ENCODE peak calls at places on chromosome 19, in ten cellular contexts. One of them, this sample, is unnamed. For H3K27me3 and H3K36me3, the result is how much of the 10 kb centered on the place peaks cover.

GRCh38 chr19:47778089-47778953 is at the start of gene SELENOW:
- DNase-seq in NT2/D1: peak
- DNase-seq in heart left ventricle: peak
- DNase-seq in IMR-90: peak
- DNase-seq in upper lobe of right lung: peak
- DNase-seq in breast epithelium: peak
- DNase-seq in Peyer's patch: peak
- DNase-seq in testis: peak
- DNase-seq in left ventricle myocardium inferior: peak
- DNase-seq in CD4-positive, CD25-positive, alpha-beta regulatory T cell: peak
- DNase-seq in this sample: peak

GRCh38 chr19:29878973-29879654 is 62.9 kb upstream of the URI1 start:
- DNase-seq in breast epithelium: no peak
- DNase-seq in upper lobe of right lung: no peak
- DNase-seq in testis: peak
- DNase-seq in NT2/D1: no peak
- DNase-seq in left ventricle myocardium inferior: no peak
- DNase-seq in Peyer's patch: no peak
- DNase-seq in IMR-90: peak
- DNase-seq in heart left ventricle: no peak
- DNase-seq in CD4-positive, CD25-positive, alpha-beta regulatory T cell: no peak
- DNase-seq in this sample: peak

GRCh38 chr19:16899566-16900075 is 10.8 kb downstream of the F2RL3 start:
- DNase-seq in upper lobe of right lung: no peak
- DNase-seq in left ventricle myocardium inferior: no peak
- DNase-seq in CD4-positive, CD25-positive, alpha-beta regulatory T cell: no peak
- DNase-seq in heart left ventricle: no peak
- DNase-seq in testis: peak
- DNase-seq in NT2/D1: peak
- DNase-seq in IMR-90: no peak
- DNase-seq in breast epithelium: no peak
- DNase-seq in Peyer's patch: peak
- DNase-seq in this sample: peak

GRCh38 chr19:41951686-41952172 is 7.4 kb downstream of the RABAC1 start:
- DNase-seq in breast epithelium: peak
- DNase-seq in CD4-positive, CD25-positive, alpha-beta regulatory T cell: peak
- DNase-seq in Peyer's patch: peak
- DNase-seq in IMR-90: peak
- DNase-seq in testis: peak
- DNase-seq in upper lobe of right lung: peak
- DNase-seq in left ventricle myocardium inferior: peak
- DNase-seq in heart left ventricle: peak
- DNase-seq in NT2/D1: peak
- DNase-seq in this sample: peak

GRCh38 chr19:19482785-19483625 is 32.3 kb downstream of the TSSK6 start:
- DNase-seq in CD4-positive, CD25-positive, alpha-beta regulatory T cell: no peak
- DNase-seq in left ventricle myocardium inferior: no peak
- DNase-seq in IMR-90: peak
- DNase-seq in breast epithelium: no peak
- DNase-seq in Peyer's patch: no peak
- DNase-seq in testis: no peak
- DNase-seq in upper lobe of right lung: no peak
- DNase-seq in NT2/D1: no peak
- DNase-seq in heart left ventricle: peak
- DNase-seq in this sample: peak

GRCh38 chr19:53365134-53365898 is at the start of gene ZNF525:
- DNase-seq in IMR-90: peak
- DNase-seq in testis: peak
- DNase-seq in left ventricle myocardium inferior: peak
- DNase-seq in upper lobe of right lung: peak
- DNase-seq in heart left ventricle: peak
- DNase-seq in NT2/D1: peak
- DNase-seq in breast epithelium: peak
- DNase-seq in Peyer's patch: peak
- DNase-seq in CD4-positive, CD25-positive, alpha-beta regulatory T cell: peak
- DNase-seq in this sample: peak

GRCh38 chr19:8151499-8152035 is 2.2 kb upstream of the FBN3 start:
- DNase-seq in testis: no peak
- DNase-seq in upper lobe of right lung: no peak
- DNase-seq in Peyer's patch: no peak
- DNase-seq in IMR-90: no peak
- DNase-seq in NT2/D1: no peak
- DNase-seq in left ventricle myocardium inferior: no peak
- DNase-seq in CD4-positive, CD25-positive, alpha-beta regulatory T cell: no peak
- DNase-seq in breast epithelium: no peak
- DNase-seq in heart left ventricle: no peak
- DNase-seq in this sample: peak

GRCh38 chr19:50381881-50382729 is 2.0 kb upstream of the POLD1 start:
- DNase-seq in upper lobe of right lung: peak
- DNase-seq in testis: no peak
- DNase-seq in breast epithelium: no peak
- DNase-seq in NT2/D1: no peak
- DNase-seq in CD4-positive, CD25-positive, alpha-beta regulatory T cell: no peak
- DNase-seq in Peyer's patch: no peak
- DNase-seq in IMR-90: no peak
- DNase-seq in left ventricle myocardium inferior: no peak
- DNase-seq in heart left ventricle: no peak
- DNase-seq in this sample: no peak

GRCh38 chr19:15330801-15331418 is 1.4 kb downstream of the BRD4 start:
- DNase-seq in Peyer's patch: peak
- DNase-seq in IMR-90: peak
- DNase-seq in breast epithelium: peak
- DNase-seq in NT2/D1: no peak
- DNase-seq in testis: peak
- DNase-seq in heart left ventricle: no peak
- DNase-seq in upper lobe of right lung: no peak
- DNase-seq in left ventricle myocardium inferior: no peak
- DNase-seq in CD4-positive, CD25-positive, alpha-beta regulatory T cell: peak
- DNase-seq in this sample: no peak

GRCh38 chr19:6239401-6239844 is 40.4 kb downstream of the MLLT1 start:
- DNase-seq in CD4-positive, CD25-positive, alpha-beta regulatory T cell: no peak
- DNase-seq in upper lobe of right lung: peak
- DNase-seq in NT2/D1: no peak
- DNase-seq in Peyer's patch: no peak
- DNase-seq in testis: no peak
- DNase-seq in left ventricle myocardium inferior: peak
- DNase-seq in breast epithelium: peak
- DNase-seq in heart left ventricle: no peak
- DNase-seq in IMR-90: peak
- DNase-seq in this sample: no peak

DNA sequence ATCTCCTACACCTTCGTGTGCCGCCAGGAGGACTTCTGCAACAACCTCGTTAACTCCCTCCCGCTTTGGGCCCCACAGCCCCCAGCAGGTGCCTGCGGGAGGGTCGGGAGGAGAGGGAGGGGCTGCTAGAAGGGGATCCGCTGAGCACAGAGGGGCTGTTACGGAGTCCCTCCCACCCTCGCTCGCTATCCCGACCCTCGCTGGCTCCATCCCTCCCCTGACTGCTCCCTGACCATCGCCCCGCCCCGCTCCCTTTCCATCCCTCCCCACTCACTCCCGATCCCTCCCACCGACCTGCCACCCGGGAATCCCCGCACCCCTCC is 780 bp downstream of the CD177 start:
- DNase-seq in upper lobe of right lung: no peak
- DNase-seq in NT2/D1: no peak
- DNase-seq in left ventricle myocardium inferior: no peak
- DNase-seq in Peyer's patch: no peak
- DNase-seq in IMR-90: no peak
- DNase-seq in heart left ventricle: no peak
- DNase-seq in breast epithelium: no peak
- DNase-seq in CD4-positive, CD25-positive, alpha-beta regulatory T cell: no peak
- DNase-seq in testis: peak
- DNase-seq in this sample: peak
- H3K4me3 ChIP-seq in upper lobe of right lung: no peak
- H3K4me3 ChIP-seq in NT2/D1: peak
- H3K4me3 ChIP-seq in left ventricle myocardium inferior: no peak
- H3K4me3 ChIP-seq in Peyer's patch: no peak
- H3K4me3 ChIP-seq in IMR-90: no peak
- H3K4me3 ChIP-seq in heart left ventricle: no peak
- H3K4me3 ChIP-seq in breast epithelium: no peak
- H3K4me3 ChIP-seq in CD4-positive, CD25-positive, alpha-beta regulatory T cell: no peak
- H3K4me3 ChIP-seq in testis: peak
- H3K4me3 ChIP-seq in this sample: peak

GRCh38 chr19:13503570-13504235 is 2.6 kb downstream of the CACNA1A start:
- DNase-seq in CD4-positive, CD25-positive, alpha-beta regulatory T cell: no peak
- DNase-seq in upper lobe of right lung: no peak
- DNase-seq in IMR-90: no peak
- DNase-seq in testis: no peak
- DNase-seq in breast epithelium: no peak
- DNase-seq in heart left ventricle: no peak
- DNase-seq in left ventricle myocardium inferior: no peak
- DNase-seq in Peyer's patch: no peak
- DNase-seq in NT2/D1: no peak
- DNase-seq in this sample: no peak

GRCh38 chr19:13505761-13506549 is at the start of gene CACNA1A:
- DNase-seq in CD4-positive, CD25-positive, alpha-beta regulatory T cell: no peak
- DNase-seq in breast epithelium: no peak
- DNase-seq in upper lobe of right lung: no peak
- DNase-seq in Peyer's patch: no peak
- DNase-seq in testis: no peak
- DNase-seq in heart left ventricle: no peak
- DNase-seq in NT2/D1: no peak
- DNase-seq in IMR-90: peak
- DNase-seq in left ventricle myocardium inferior: no peak
- DNase-seq in this sample: peak

GRCh38 chr19:13505164-13505695 is 1.0 kb downstream of the CACNA1A start:
- DNase-seq in Peyer's patch: no peak
- DNase-seq in NT2/D1: no peak
- DNase-seq in breast epithelium: no peak
- DNase-seq in testis: no peak
- DNase-seq in heart left ventricle: no peak
- DNase-seq in CD4-positive, CD25-positive, alpha-beta regulatory T cell: no peak
- DNase-seq in upper lobe of right lung: no peak
- DNase-seq in IMR-90: no peak
- DNase-seq in left ventricle myocardium inferior: no peak
- DNase-seq in this sample: no peak

GRCh38 chr19:13507053-13507611 is 853 bp upstream of the CACNA1A start:
- DNase-seq in NT2/D1: no peak
- DNase-seq in IMR-90: peak
- DNase-seq in CD4-positive, CD25-positive, alpha-beta regulatory T cell: no peak
- DNase-seq in upper lobe of right lung: no peak
- DNase-seq in Peyer's patch: no peak
- DNase-seq in breast epithelium: no peak
- DNase-seq in testis: no peak
- DNase-seq in left ventricle myocardium inferior: no peak
- DNase-seq in heart left ventricle: no peak
- DNase-seq in this sample: peak

GRCh38 chr19:13506550-13506878 is 235 bp upstream of the CACNA1A start:
- DNase-seq in CD4-positive, CD25-positive, alpha-beta regulatory T cell: no peak
- DNase-seq in breast epithelium: no peak
- DNase-seq in left ventricle myocardium inferior: no peak
- DNase-seq in NT2/D1: no peak
- DNase-seq in heart left ventricle: no peak
- DNase-seq in upper lobe of right lung: no peak
- DNase-seq in Peyer's patch: no peak
- DNase-seq in testis: no peak
- DNase-seq in IMR-90: peak
- DNase-seq in this sample: no peak
- H3K27me3 ChIP-seq in CD4-positive, CD25-positive, alpha-beta regulatory T cell: under half
- H3K27me3 ChIP-seq in breast epithelium: under half
- H3K27me3 ChIP-seq in left ventricle myocardium inferior: half or more
- H3K27me3 ChIP-seq in NT2/D1: under half
- H3K27me3 ChIP-seq in heart left ventricle: under half
- H3K27me3 ChIP-seq in upper lobe of right lung: half or more
- H3K27me3 ChIP-seq in Peyer's patch: under half
- H3K27me3 ChIP-seq in testis: under half
- H3K27me3 ChIP-seq in IMR-90: under half
- H3K27me3 ChIP-seq in this sample: under half

GRCh38 chr19:5205937-5206750 is 134.5 kb downstream of the PTPRS start:
- DNase-seq in upper lobe of right lung: no peak
- DNase-seq in left ventricle myocardium inferior: no peak
- DNase-seq in Peyer's patch: no peak
- DNase-seq in testis: no peak
- DNase-seq in NT2/D1: no peak
- DNase-seq in breast epithelium: no peak
- DNase-seq in CD4-positive, CD25-positive, alpha-beta regulatory T cell: no peak
- DNase-seq in IMR-90: no peak
- DNase-seq in heart left ventricle: no peak
- DNase-seq in this sample: peak
- H3K36me3 ChIP-seq in upper lobe of right lung: under half
- H3K36me3 ChIP-seq in left ventricle myocardium inferior: under half
- H3K36me3 ChIP-seq in Peyer's patch: under half
- H3K36me3 ChIP-seq in testis: under half
- H3K36me3 ChIP-seq in NT2/D1: half or more
- H3K36me3 ChIP-seq in breast epithelium: under half
- H3K36me3 ChIP-seq in CD4-positive, CD25-positive, alpha-beta regulatory T cell: under half
- H3K36me3 ChIP-seq in IMR-90: under half
- H3K36me3 ChIP-seq in heart left ventricle: under half
- H3K36me3 ChIP-seq in this sample: under half

DNA sequence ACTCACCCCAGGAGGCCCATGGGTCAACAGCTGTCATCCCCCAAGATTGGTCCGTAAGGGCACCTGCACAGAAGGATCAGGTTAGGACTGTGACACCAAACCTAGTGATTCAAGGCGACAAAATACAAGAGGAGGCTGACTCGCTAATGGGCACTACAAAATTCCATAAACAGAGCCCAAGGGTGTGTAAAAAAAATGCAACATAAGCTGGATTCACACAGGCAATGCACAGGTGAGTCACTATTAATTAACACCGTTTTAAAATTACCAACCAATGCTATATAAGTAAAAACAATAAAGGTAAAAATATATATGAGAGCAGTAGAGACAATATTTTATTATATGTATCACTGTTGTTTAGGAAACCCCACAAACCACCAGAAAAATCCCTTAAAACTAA is 1.9 kb downstream of the ZNF606 start:
- DNase-seq in testis: no peak
- DNase-seq in left ventricle myocardium inferior: no peak
- DNase-seq in breast epithelium: no peak
- DNase-seq in IMR-90: no peak
- DNase-seq in Peyer's patch: no peak
- DNase-seq in CD4-positive, CD25-positive, alpha-beta regulatory T cell: no peak
- DNase-seq in heart left ventricle: no peak
- DNase-seq in NT2/D1: no peak
- DNase-seq in upper lobe of right lung: no peak
- DNase-seq in this sample: no peak
- H3K4me3 ChIP-seq in testis: no peak
- H3K4me3 ChIP-seq in left ventricle myocardium inferior: peak
- H3K4me3 ChIP-seq in breast epithelium: no peak
- H3K4me3 ChIP-seq in IMR-90: no peak
- H3K4me3 ChIP-seq in Peyer's patch: no peak
- H3K4me3 ChIP-seq in CD4-positive, CD25-positive, alpha-beta regulatory T cell: peak
- H3K4me3 ChIP-seq in heart left ventricle: no peak
- H3K4me3 ChIP-seq in NT2/D1: no peak
- H3K4me3 ChIP-seq in upper lobe of right lung: no peak
- H3K4me3 ChIP-seq in this sample: no peak

GRCh38 chr19:38359242-38360021 is 14.9 kb upstream of the PSMD8 start:
- DNase-seq in testis: no peak
- DNase-seq in heart left ventricle: no peak
- DNase-seq in Peyer's patch: no peak
- DNase-seq in upper lobe of right lung: no peak
- DNase-seq in left ventricle myocardium inferior: no peak
- DNase-seq in IMR-90: no peak
- DNase-seq in breast epithelium: no peak
- DNase-seq in NT2/D1: no peak
- DNase-seq in CD4-positive, CD25-positive, alpha-beta regulatory T cell: no peak
- DNase-seq in this sample: no peak
- H3K27me3 ChIP-seq in testis: under half
- H3K27me3 ChIP-seq in heart left ventricle: under half
- H3K27me3 ChIP-seq in Peyer's patch: under half
- H3K27me3 ChIP-seq in upper lobe of right lung: under half
- H3K27me3 ChIP-seq in left ventricle myocardium inferior: half or more
- H3K27me3 ChIP-seq in IMR-90: under half
- H3K27me3 ChIP-seq in breast epithelium: under half
- H3K27me3 ChIP-seq in NT2/D1: under half
- H3K27me3 ChIP-seq in CD4-positive, CD25-positive, alpha-beta regulatory T cell: under half
- H3K27me3 ChIP-seq in this sample: under half